ENCODE peak calls at places on chromosomes 12 and 14, in six cellular contexts. O, A, K, Y, Q and Z are unnamed samples.
A peak's percentile ranks its signal among the peaks of the same experiment; 100 is the strongest.

GRCh38 chr12:76976777-76977465 is 88.4 kb downstream of the E2F7 start:
- DNase-seq in O (no peak), A (peak; percentile 19), K (no peak), Y (no peak), Q (no peak), Z (no peak)

GRCh38 chr12:51590347-51591019 is 550 bp upstream of the SCN8A start:
- DNase-seq in O (peak; percentile 82), A (peak; percentile 22), K (peak; percentile 98), Y (no peak), Q (peak; percentile 23), Z (peak; percentile 91)

GRCh38 chr12:75878382-75878720 is 153.2 kb downstream of the PHLDA1 start:
- DNase-seq in O (no peak), A (peak; percentile 74), K (no peak), Y (no peak), Q (no peak), Z (no peak)

GRCh38 chr12:67578976-67579661 is 69.4 kb upstream of the DYRK2 start:
- DNase-seq in O (no peak), A (peak; percentile 65), K (no peak), Y (no peak), Q (no peak), Z (no peak)

GRCh38 chr12:29742646-29743045 is 41.1 kb downstream of the TMTC1 start:
- DNase-seq in O (no peak), A (no peak), K (no peak), Y (no peak), Q (no peak), Z (no peak)

GRCh38 chr12:50192241-50192640 is 25.1 kb upstream of the CERS5 start:
- DNase-seq in O (no peak), A (no peak), K (no peak), Y (no peak), Q (no peak), Z (no peak)

GRCh38 chr14:53458368-53458814 is 305.3 kb upstream of the DDHD1 start:
- DNase-seq in O (no peak), A (peak; percentile 26), K (peak; percentile 4), Y (no peak), Q (peak; percentile 26), Z (no peak)

GRCh38 chr12:124720687-124721500 is 142.8 kb downstream of the SCARB1 start:
- DNase-seq in O (peak; percentile 44), A (no peak), K (no peak), Y (no peak), Q (no peak), Z (no peak)

GRCh38 chr12:5022465-5023061 is 21.1 kb upstream of the KCNA5 start:
- DNase-seq in O (peak; percentile 52), A (peak; percentile 43), K (peak; percentile 79), Y (no peak), Q (peak; percentile 26), Z (no peak)

GRCh38 chr12:69834147-69834546 is 9.1 kb downstream of the MYRFL start:
- DNase-seq in O (no peak), A (no peak), K (no peak), Y (no peak), Q (no peak), Z (no peak)

GRCh38 chr12:57454566-57455373 is at the start of gene INHBE:
- DNase-seq in O (no peak), A (no peak), K (peak; percentile 86), Y (no peak), Q (no peak), Z (no peak)

GRCh38 chr14:33475623-33476022 is 475.3 kb downstream of the EGLN3 start:
- DNase-seq in O (peak; percentile 49), A (peak; percentile 38), K (peak; percentile 95), Y (no peak), Q (peak; percentile 19), Z (no peak)

GRCh38 chr14:47626151-47627035 is 49.0 kb downstream of the MDGA2 start:
- DNase-seq in O (no peak), A (no peak), K (no peak), Y (no peak), Q (no peak), Z (no peak)

GRCh38 chr12:6092784-6093722 is 31.4 kb downstream of the VWF start:
- DNase-seq in O (no peak), A (peak; percentile 95), K (no peak), Y (no peak), Q (peak; percentile 57), Z (peak; percentile 87)

GRCh38 chr12:109963743-109964429 is 32.3 kb downstream of the GIT2 start:
- DNase-seq in O (peak; percentile 26), A (no peak), K (no peak), Y (no peak), Q (no peak), Z (no peak)

GRCh38 chr14:99726538-99727095 is 42.5 kb downstream of the CYP46A1 start:
- DNase-seq in O (peak; percentile 1), A (no peak), K (no peak), Y (peak; percentile 7), Q (no peak), Z (peak; percentile 82)

GRCh38 chr12:67299936-67300335 is 30.8 kb downstream of the CAND1 start:
- DNase-seq in O (no peak), A (no peak), K (no peak), Y (no peak), Q (no peak), Z (no peak)

GRCh38 chr12:32644455-32644854 is 34.6 kb upstream of the DNM1L start:
- DNase-seq in O (no peak), A (no peak), K (no peak), Y (no peak), Q (no peak), Z (no peak)

GRCh38 chr14:68977741-68978549 is 1.2 kb downstream of the ACTN1 start:
- DNase-seq in O (peak; percentile 68), A (peak; percentile 84), K (peak; percentile 75), Y (peak; percentile 47), Q (peak; percentile 78), Z (peak; percentile 90)
- TF ChIP-seq CTCF in O (no peak), A (no peak), K (no peak), Y (no peak), Q (no peak), Z (no peak)

DNA sequence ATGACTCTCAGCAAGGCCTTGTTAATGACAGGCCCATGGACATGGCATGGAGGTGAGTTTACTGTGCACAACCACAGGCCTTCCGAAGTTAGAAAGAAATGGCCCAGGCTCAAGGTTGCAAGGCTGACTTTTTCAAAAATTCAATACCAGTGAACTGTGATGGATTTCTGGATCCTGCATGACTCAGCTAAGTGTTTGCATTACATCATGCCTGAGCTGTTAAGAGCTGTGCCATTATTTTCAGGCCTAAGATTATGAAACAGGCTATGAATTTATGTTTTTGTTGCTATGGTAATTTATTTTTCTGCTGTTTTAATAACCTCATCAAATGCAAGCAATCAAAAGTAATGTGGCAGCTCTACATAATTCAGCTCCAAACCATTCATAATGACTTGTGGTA is 457.7 kb upstream of the TMEM132C start:
- DNase-seq in O (peak; percentile 10), A (no peak), K (no peak), Y (no peak), Q (peak; percentile 75), Z (no peak)
- TF ChIP-seq CTCF in O (no peak), A (no peak), K (no peak), Y (no peak), Q (no peak), Z (no peak)

GRCh38 chr12:14422516-14423230 is 57.2 kb downstream of the ATF7IP start:
- DNase-seq in O (no peak), A (peak; percentile 80), K (no peak), Y (no peak), Q (no peak), Z (no peak)

GRCh38 chr12:14418526-14418925 is 53.0 kb downstream of the ATF7IP start:
- DNase-seq in O (no peak), A (peak; percentile 34), K (no peak), Y (no peak), Q (no peak), Z (no peak)

GRCh38 chr12:14416658-14417057 is 51.2 kb downstream of the ATF7IP start:
- DNase-seq in O (peak; percentile 23), A (peak; percentile 56), K (peak; percentile 55), Y (no peak), Q (peak; percentile 85), Z (no peak)

DNA sequence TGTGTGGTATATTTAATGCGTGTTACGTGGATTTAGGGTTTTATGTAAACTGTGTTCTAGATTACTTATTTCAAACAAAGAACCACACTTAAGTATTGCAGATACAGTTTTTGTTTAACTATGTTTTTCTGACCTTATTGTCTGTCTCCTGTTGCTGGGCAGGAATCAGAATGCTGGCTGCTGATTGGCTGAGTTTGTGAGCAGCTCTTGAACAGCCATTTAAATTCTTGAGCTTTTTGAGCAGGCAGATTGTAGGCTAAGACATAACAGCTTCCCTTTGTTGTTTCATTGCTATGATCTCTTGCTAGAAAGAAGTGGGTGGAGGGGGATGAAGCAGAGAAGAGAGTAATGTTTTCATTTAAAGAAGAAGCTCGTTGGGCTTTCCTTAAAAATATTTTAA is 52.2 kb downstream of the ATF7IP start:
- DNase-seq in O (peak; percentile 86), A (peak; percentile 74), K (peak; percentile 88), Y (peak; percentile 35), Q (peak; percentile 83), Z (no peak)
- TF ChIP-seq CTCF in O (no peak), A (no peak), K (no peak), Y (no peak), Q (no peak), Z (no peak)

DNA sequence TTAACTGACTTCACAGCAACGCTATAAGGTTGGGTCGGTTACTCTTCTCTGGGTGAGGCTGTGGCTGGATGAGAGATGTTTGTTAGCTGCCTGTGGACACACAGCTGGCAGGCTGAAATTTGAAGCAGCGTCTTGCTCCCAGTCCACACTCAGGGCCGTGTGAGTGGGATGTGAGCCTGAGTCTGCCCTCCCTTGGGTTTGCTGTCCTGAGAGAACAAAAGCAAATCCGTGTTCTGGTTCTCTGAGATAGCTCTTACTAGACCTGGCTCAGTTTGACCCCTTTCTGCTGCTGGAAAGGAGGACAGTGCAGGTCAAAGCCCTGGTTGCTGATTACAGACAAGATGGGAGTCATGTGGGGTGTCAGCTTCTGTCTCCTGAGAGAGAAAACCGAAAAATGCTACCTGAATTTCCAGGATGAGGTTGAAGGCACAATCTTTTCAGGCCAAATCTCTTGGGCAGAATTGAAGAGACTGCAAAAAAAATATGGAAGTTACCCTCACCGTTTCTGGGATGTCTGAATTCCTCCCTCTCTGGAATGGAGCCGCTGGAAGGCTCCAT is 270.8 kb downstream of the ZFP36L1 start:
- DNase-seq in O (no peak), A (no peak), K (no peak), Y (no peak), Q (no peak), Z (no peak)
- TF ChIP-seq CTCF in O (no peak), A (no peak), K (no peak), Y (no peak), Q (peak; percentile 13), Z (no peak)

DNA sequence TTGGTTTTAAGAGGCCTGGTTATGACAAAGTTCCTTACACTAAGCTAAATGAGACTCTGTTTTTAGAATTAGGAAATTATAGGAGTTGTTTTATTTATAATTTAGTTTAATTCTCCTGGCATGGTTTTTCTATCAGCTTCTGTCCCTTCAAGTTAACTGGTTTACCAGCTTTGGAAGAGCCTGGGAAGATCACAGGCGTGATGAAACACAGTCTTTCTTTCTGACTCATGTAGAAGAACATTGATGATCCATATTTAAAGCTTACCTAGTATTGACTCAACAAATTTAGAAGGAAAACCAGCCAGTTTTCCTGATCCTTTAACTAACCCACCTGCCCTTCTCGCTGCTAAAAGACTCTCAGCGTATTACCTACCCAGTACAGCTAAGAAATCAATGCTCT is 155.2 kb downstream of the TGFB3 start:
- DNase-seq in O (no peak), A (peak; percentile 74), K (no peak), Y (no peak), Q (no peak), Z (no peak)
- TF ChIP-seq CTCF in O (no peak), A (no peak), K (no peak), Y (no peak), Q (no peak), Z (no peak)